ENCODE peak calls at places on chromosomes 13 and 19, in four cellular contexts. B is upper lobe of left lung, X is heart right ventricle, J is pancreas. D is an unnamed sample.

GRCh38 chr13:49292742-49293498 is 45.2 kb downstream of the CDADC1 start:
- DNase-seq in J (no peak), X (peak), B (peak), D (peak)

GRCh38 chr13:106078191-106078590 is 457.3 kb downstream of the EFNB2 start:
- DNase-seq in J (no peak), X (no peak), B (no peak), D (no peak)

GRCh38 chr13:94153586-94153985 is 325.9 kb downstream of the DCT start:
- DNase-seq in X (no peak), J (no peak), B (no peak), D (no peak)

GRCh38 chr13:32969516-32969941 is 46.7 kb upstream of the KL start:
- DNase-seq in B (no peak), J (no peak), X (peak), D (peak)

GRCh38 chr13:75547917-75548316 is 1.7 kb upstream of the UCHL3 start:
- DNase-seq in B (no peak), J (no peak), X (no peak), D (no peak)

GRCh38 chr19:18488403-18488723 is 33.5 kb downstream of the ELL start:
- DNase-seq in B (no peak), J (no peak), X (no peak), D (no peak)

GRCh38 chr19:40006273-40006691 is 9.4 kb downstream of the ZNF546 start:
- DNase-seq in J (no peak), X (peak), B (no peak), D (no peak)

GRCh38 chr13:74006666-74007065 is 127.5 kb downstream of the KLF12 start:
- DNase-seq in X (no peak), J (no peak), B (no peak), D (no peak)

GRCh38 chr13:99143904-99144303 is 56.8 kb upstream of the UBAC2 start:
- DNase-seq in J (no peak), X (no peak), B (no peak), D (no peak)

GRCh38 chr13:110116072-110116487 is 190.9 kb downstream of the COL4A1 start:
- DNase-seq in B (peak), X (no peak), J (peak), D (no peak)

GRCh38 chr13:28654276-28654675 is 4.7 kb upstream of the POMP start:
- DNase-seq in J (no peak), X (no peak), B (no peak), D (no peak)

GRCh38 chr19:41398042-41398403 is 405 bp downstream of the BCKDHA start:
- DNase-seq in J (no peak), B (no peak), X (no peak), D (no peak)

GRCh38 chr13:26111797-26112196 is 60.0 kb upstream of the SHISA2 start:
- DNase-seq in B (no peak), X (peak), J (no peak), D (no peak)

GRCh38 chr19:4597975-4598671 is 38.6 kb upstream of the SEMA6B start:
- DNase-seq in J (no peak), B (peak), X (no peak), D (no peak)

GRCh38 chr13:64074989-64075474 is 2659.4 kb upstream of the PCDH20 start:
- DNase-seq in J (no peak), B (no peak), X (no peak), D (no peak)

GRCh38 chr13:108437496-108437895 is 168.0 kb downstream of the TNFSF13B start:
- DNase-seq in X (no peak), B (no peak), J (no peak), D (no peak)

GRCh38 chr13:74090397-74090796 is 43.8 kb downstream of the KLF12 start:
- DNase-seq in J (no peak), B (no peak), X (no peak), D (no peak)

GRCh38 chr13:113971471-113972231 is 2.2 kb downstream of the C13orf46 start:
- DNase-seq in B (no peak), J (no peak), X (no peak), D (no peak)

GRCh38 chr13:62544928-62545327 is 1129.3 kb upstream of the PCDH20 start:
- DNase-seq in J (no peak), X (no peak), B (no peak), D (no peak)

GRCh38 chr19:8208710-8209110 is 460 bp upstream of the CERS4 start:
- DNase-seq in B (no peak), J (no peak), X (no peak), D (peak)

GRCh38 chr13:108407495-108407894 is 138.0 kb downstream of the TNFSF13B start:
- DNase-seq in J (no peak), B (no peak), X (no peak), D (no peak)

GRCh38 chr13:113597386-113598080 is 13.0 kb downstream of the TFDP1 start:
- DNase-seq in X (no peak), J (no peak), B (peak), D (no peak)

GRCh38 chr13:28177327-28177726 is 39.0 kb downstream of the PAN3 start:
- DNase-seq in J (no peak), X (no peak), B (no peak), D (no peak)

GRCh38 chr19:53086949-53087348 is 16.3 kb downstream of the ZNF160 start:
- DNase-seq in X (peak), J (no peak), B (peak), D (peak)

GRCh38 chr13:99033814-99034213 is 56.0 kb upstream of the DOCK9 start:
- DNase-seq in B (no peak), X (no peak), J (no peak), D (no peak)

GRCh38 chr13:20198781-20199180 is 6.0 kb upstream of the GJB2 start:
- DNase-seq in B (no peak), X (no peak), J (no peak), D (no peak)

GRCh38 chr13:60654405-60654804 is 257.4 kb downstream of the TDRD3 start:
- DNase-seq in J (no peak), B (no peak), X (peak), D (peak)

GRCh38 chr19:16945762-16946465 is 57.1 kb downstream of the F2RL3 start:
- DNase-seq in J (no peak), B (peak), X (no peak), D (no peak)

GRCh38 chr13:96141032-96141431 is 51.1 kb downstream of the HS6ST3 start:
- DNase-seq in X (no peak), J (no peak), B (no peak), D (no peak)

GRCh38 chr19:16849168-16849567 is 20.0 kb downstream of the SIN3B start:
- DNase-seq in X (no peak), B (no peak), J (no peak), D (no peak)

GRCh38 chr19:13099073-13099999 is 3.3 kb downstream of the LYL1 start:
- DNase-seq in J (no peak), X (peak), B (peak), D (no peak)

GRCh38 chr19:11697284-11697855 is 41.4 kb downstream of the ZNF823 start:
- DNase-seq in J (no peak), B (no peak), X (no peak), D (no peak)

GRCh38 chr19:11694533-11695439 is 44.0 kb downstream of the ZNF823 start:
- DNase-seq in X (peak), B (peak), J (peak), D (peak)

GRCh38 chr19:11692127-11692790 is 46.5 kb downstream of the ZNF823 start:
- DNase-seq in X (no peak), B (no peak), J (no peak), D (no peak)

GRCh38 chr19:11698231-11698630 is 40.5 kb downstream of the ZNF823 start:
- DNase-seq in B (no peak), X (no peak), J (no peak), D (no peak)

DNA sequence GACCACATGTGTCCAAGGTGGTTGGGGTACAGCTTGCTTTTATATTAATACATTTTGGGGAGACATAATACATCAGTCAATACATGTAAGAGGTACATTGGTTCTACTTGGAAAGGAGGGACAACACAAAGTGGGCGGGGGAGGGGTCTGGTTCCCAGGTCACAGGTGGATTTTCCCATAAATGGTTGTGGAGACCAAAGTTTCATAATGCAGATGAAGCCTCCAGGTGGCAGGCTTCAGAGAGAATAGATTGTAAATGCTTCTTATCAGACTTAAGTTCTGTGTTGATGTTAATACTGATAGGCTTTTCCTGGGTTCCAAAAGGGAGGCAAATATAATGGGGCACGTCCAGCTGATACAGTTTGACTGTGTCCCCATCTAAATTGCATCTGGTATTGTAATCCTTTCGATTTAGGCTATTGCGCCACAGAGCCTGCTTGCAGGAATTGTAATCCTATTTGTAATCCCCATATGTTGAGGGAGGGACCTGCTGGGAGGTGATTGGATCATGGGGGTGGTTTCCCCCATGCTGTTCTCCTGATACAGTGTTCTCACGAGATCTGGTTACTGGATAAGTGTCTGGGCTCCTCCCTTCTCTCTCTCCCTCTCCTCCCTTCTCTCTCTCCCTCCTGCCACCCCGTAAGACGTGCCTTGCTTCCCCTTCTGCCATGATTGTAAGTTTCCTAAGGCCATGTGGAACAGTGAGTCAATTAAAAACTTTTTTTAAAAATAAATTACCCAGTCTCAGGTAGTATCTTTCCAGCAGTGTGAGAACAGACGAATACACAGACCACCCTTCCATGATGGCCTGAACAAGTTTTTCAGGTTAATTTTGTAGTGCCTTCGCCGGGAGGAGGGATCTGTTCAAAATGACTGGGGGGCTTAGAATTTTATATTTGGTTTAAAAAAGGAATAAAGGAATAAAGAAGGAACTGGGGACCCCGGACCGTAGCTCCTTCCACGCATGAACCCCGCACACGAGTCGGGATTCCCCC is 44.9 kb downstream of the ZNF823 start:
- DNase-seq in X (no peak), B (no peak), J (no peak), D (no peak)
- H3K4me3 ChIP-seq in X (peak), B (peak), J (peak), D (peak)

GRCh38 chr19:778910-779653 is 18.2 kb upstream of the PTBP1 start:
- DNase-seq in B (peak), J (no peak), X (no peak), D (peak)
- H3K27ac ChIP-seq in B (peak), J (peak), X (peak), D (peak)

DNA sequence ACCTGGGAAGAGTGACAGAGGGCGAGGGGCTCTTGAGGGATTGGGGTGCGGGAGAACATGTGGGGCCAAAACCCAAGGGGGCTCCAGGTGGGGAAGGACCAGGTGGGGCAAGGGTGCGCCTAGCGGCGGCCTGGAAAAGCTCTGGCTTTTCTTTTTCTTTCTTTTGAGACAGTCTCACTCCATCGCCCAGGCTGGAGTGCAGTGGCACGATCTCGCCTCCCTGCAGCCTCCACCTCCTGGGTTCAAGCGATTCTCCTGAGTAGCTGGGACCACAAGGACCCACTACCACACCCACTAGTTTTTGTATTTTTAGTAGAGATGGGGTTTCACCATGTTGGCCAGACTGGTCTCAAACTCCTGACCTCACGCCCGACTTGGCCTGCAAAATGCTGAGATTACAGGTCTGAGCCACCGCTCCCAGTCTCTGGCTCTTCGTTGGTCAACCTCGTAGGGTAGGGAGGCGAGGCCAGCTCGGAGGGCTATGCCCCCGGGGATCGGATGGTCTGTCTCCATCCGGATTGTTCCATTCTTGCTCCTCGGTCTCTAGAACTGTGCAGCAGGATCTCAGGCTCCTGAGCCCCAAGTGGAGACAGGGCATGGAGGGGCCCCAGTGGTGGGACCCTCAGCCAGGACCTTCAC is 3.7 kb downstream of the GADD45B start:
- DNase-seq in J (no peak), X (no peak), B (no peak), D (peak)
- H3K4me3 ChIP-seq in J (peak), X (no peak), B (no peak), D (peak)

GRCh38 chr13:51328488-51328887 is 11.0 kb upstream of the SERPINE3 start:
- DNase-seq in J (no peak), X (no peak), B (no peak), D (peak)

GRCh38 chr13:51324714-51325440 is 14.6 kb upstream of the SERPINE3 start:
- DNase-seq in X (no peak), J (no peak), B (no peak), D (no peak)

GRCh38 chr13:51325837-51326236 is 13.7 kb upstream of the SERPINE3 start:
- DNase-seq in B (no peak), J (no peak), X (no peak), D (peak)

GRCh38 chr13:51323824-51324511 is 15.5 kb upstream of the SERPINE3 start:
- DNase-seq in X (no peak), B (no peak), J (peak), D (no peak)

DNA sequence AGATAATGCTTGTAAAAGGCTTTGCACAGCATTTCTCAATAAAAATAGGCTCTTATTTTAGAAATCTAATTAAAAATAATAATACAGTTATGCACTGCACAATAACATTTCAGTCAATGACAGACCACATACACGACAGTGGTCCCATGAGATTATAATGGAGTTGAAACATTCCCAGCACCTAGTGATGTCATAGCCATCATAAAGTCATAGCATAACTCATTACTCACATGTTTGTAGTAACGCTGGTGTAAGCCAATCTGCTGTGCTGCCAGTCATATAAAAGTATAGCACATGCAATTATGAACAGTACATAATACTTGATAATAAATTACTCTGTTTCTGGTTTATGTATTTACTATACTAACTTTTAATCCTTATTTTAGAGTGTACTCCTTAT is 12.7 kb upstream of the SERPINE3 start:
- DNase-seq in B (no peak), X (no peak), J (no peak), D (no peak)
- H3K27ac ChIP-seq in B (no peak), X (no peak), J (no peak), D (no peak)

GRCh38 chr19:1073063-1073955 is 6.3 kb downstream of the ARHGAP45 start:
- DNase-seq in X (no peak), B (no peak), J (no peak), D (no peak)

GRCh38 chr19:1072371-1073015 is 5.5 kb downstream of the ARHGAP45 start:
- DNase-seq in J (no peak), X (no peak), B (no peak), D (no peak)

GRCh38 chr19:1073956-1074511 is 7.1 kb downstream of the ARHGAP45 start:
- DNase-seq in X (no peak), J (no peak), B (no peak), D (no peak)

GRCh38 chr19:1076046-1076386 is 9.0 kb downstream of the ARHGAP45 start:
- DNase-seq in J (no peak), B (no peak), X (no peak), D (no peak)

DNA sequence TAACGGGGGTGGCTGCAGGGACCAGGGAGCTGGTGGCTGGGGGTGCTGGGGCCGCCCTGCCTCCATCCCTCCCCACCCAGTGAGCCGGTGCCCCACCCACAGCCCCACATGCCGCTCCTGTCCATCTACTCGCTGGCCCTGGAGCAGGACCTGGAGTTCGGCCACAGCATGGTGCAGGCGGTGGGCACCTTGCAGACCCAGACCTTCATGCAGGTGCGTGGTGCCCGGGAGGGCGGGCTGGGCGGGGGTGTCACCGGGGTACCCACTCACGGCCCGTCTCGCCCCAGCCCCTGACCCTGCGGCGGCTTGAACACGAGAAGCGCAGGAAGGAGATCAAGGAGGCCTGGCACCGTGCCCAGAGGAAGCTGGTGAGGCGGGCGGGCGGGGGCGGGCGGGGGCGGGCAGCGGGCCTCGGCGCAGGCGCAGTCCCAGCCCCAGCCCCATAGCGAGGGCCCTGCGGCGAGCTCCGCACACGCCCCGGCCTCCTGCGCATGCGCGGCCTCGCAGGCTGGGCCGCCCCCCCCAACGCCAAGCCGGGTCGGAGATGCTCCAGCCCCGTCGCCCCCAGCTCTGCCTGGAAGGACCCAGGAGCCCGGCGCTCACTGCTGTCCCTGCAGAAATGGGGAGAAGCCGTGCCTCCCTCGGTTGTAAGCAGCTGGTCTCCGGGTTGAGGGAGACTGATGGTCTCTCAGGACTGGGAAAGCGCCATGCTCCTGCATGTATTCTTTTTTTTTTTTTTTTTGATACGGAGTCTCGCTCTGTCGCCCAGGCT is 7.7 kb downstream of the ARHGAP45 start:
- DNase-seq in B (peak), X (peak), J (no peak), D (peak)
- H3K4me3 ChIP-seq in B (no peak), X (peak), J (no peak), D (peak)

GRCh38 chr19:5996102-5996501 is 18.2 kb upstream of the RANBP3 start:
- DNase-seq in J (no peak), X (no peak), B (no peak), D (no peak)

GRCh38 chr19:5994407-5995165 is 16.6 kb upstream of the RANBP3 start:
- DNase-seq in J (no peak), X (no peak), B (no peak), D (no peak)

GRCh38 chr19:5992756-5993155 is 14.8 kb upstream of the RANBP3 start:
- DNase-seq in J (no peak), B (no peak), X (no peak), D (no peak)

GRCh38 chr19:5995606-5996005 is 17.7 kb upstream of the RANBP3 start:
- DNase-seq in J (no peak), X (no peak), B (no peak), D (no peak)

GRCh38 chr19:5993516-5994406 is 15.8 kb upstream of the RANBP3 start:
- DNase-seq in B (no peak), X (peak), J (no peak), D (peak)
- H3K27ac ChIP-seq in B (peak), X (peak), J (no peak), D (no peak)

D was measured in right atrium auricular region.